ENCODE peak calls at places on chromosomes 13 and 19, in five cellular contexts. N is body of pancreas, O is fibroblast of lung, X is thoracic aorta, G is breast epithelium. L is an unnamed sample.

GRCh38 chr13:33918199-33918932 is 100.4 kb downstream of the RFC3 start:
- DNase-seq in N (peak; percentile 18), O (peak; percentile 87), X (no peak), G (no peak), L (no peak)

GRCh38 chr13:73138276-73138950 is 79.6 kb downstream of the KLF5 start:
- DNase-seq in N (peak; percentile 22), O (peak; percentile 62), X (no peak), G (no peak), L (no peak)

GRCh38 chr13:86193281-86193680 is 394.1 kb upstream of the SLITRK6 start:
- DNase-seq in N (no peak), O (peak; percentile 4), X (no peak), G (no peak), L (no peak)

GRCh38 chr19:17553256-17553655 is 2.2 kb upstream of the COLGALT1 start:
- DNase-seq in N (peak; percentile 57), O (peak; percentile 96), X (no peak), G (peak; percentile 52), L (peak; percentile 74)

GRCh38 chr13:101035119-101035620 is 360.6 kb upstream of the TMTC4 start:
- DNase-seq in N (no peak), O (no peak), X (no peak), G (no peak), L (no peak)

GRCh38 chr19:56193981-56194380 is 3.6 kb downstream of the ZSCAN5B start:
- DNase-seq in N (no peak), O (no peak), X (no peak), G (no peak), L (no peak)

GRCh38 chr19:892243-892996 is 567 bp downstream of the MED16 start:
- DNase-seq in N (no peak), O (no peak), X (no peak), G (no peak), L (no peak)

GRCh38 chr13:83716121-83716520 is 166.2 kb downstream of the SLITRK1 start:
- DNase-seq in N (no peak), O (no peak), X (no peak), G (no peak), L (no peak)

GRCh38 chr13:35614666-35615065 is 138.2 kb upstream of the MAB21L1 start:
- DNase-seq in N (no peak), O (no peak), X (no peak), G (no peak), L (no peak)

GRCh38 chr13:104310861-104311260 is 1244.6 kb upstream of the SLC10A2 start:
- DNase-seq in N (no peak), O (no peak), X (no peak), G (no peak), L (no peak)

GRCh38 chr19:41886761-41887710 is 4.1 kb downstream of the ARHGEF1 start:
- DNase-seq in N (peak; percentile 41), O (no peak), X (no peak), G (no peak), L (no peak)

GRCh38 chr19:30118760-30119159 is 176.7 kb downstream of the URI1 start:
- DNase-seq in N (no peak), O (no peak), X (no peak), G (no peak), L (no peak)

GRCh38 chr13:70905035-70905434 is 796.8 kb upstream of the KLHL1 start:
- DNase-seq in N (no peak), O (peak; percentile 55), X (no peak), G (no peak), L (no peak)

GRCh38 chr19:54665530-54665929 is 2.7 kb downstream of the LILRB4 start:
- DNase-seq in N (no peak), O (no peak), X (no peak), G (no peak), L (no peak)

GRCh38 chr19:4455742-4456565 is 1.6 kb downstream of the UBXN6 start:
- DNase-seq in N (peak; percentile 61), O (peak; percentile 78), X (no peak), G (no peak), L (peak; percentile 90)

GRCh38 chr13:36130542-36131214 is 504 bp downstream of the DCLK1 start:
- DNase-seq in N (no peak), O (no peak), X (no peak), G (no peak), L (no peak)

GRCh38 chr13:109481046-109481445 is 305.3 kb downstream of the IRS2 start:
- DNase-seq in N (no peak), O (peak; percentile 18), X (no peak), G (no peak), L (no peak)

GRCh38 chr19:12137541-12137940 is 2.6 kb downstream of the ZNF20 start:
- DNase-seq in N (no peak), O (no peak), X (no peak), G (no peak), L (no peak)

GRCh38 chr19:57850553-57851017 is 926 bp downstream of the ZNF587 start:
- DNase-seq in N (peak; percentile 25), O (peak; percentile 28), X (no peak), G (no peak), L (no peak)

GRCh38 chr13:33235078-33235477 is 50.5 kb downstream of the STARD13 start:
- DNase-seq in N (peak; percentile 44), O (peak; percentile 56), X (no peak), G (no peak), L (peak; percentile 41)

GRCh38 chr13:59680429-59681024 is 483.2 kb downstream of the DIAPH3 start:
- DNase-seq in N (no peak), O (peak; percentile 59), X (no peak), G (no peak), L (no peak)

GRCh38 chr19:4327252-4327876 is 11.3 kb downstream of the STAP2 start:
- DNase-seq in N (peak; percentile 48), O (peak; percentile 22), X (no peak), G (peak; percentile 50), L (no peak)

GRCh38 chr13:110797230-110797877 is 83.9 kb downstream of the ING1 start:
- DNase-seq in N (no peak), O (no peak), X (no peak), G (no peak), L (no peak)

GRCh38 chr19:5364674-5365073 is 24.1 kb upstream of the PTPRS start:
- DNase-seq in N (no peak), O (no peak), X (no peak), G (no peak), L (no peak)

GRCh38 chr19:281992-282391 is 9.2 kb downstream of the PLPP2 start:
- DNase-seq in N (no peak), O (no peak), X (no peak), G (no peak), L (no peak)

GRCh38 chr19:31962565-31962996 is 382.8 kb upstream of the ZNF507 start:
- DNase-seq in N (no peak), O (peak; percentile 92), X (no peak), G (no peak), L (no peak)

GRCh38 chr13:110239280-110240120 is 67.5 kb downstream of the COL4A1 start:
- DNase-seq in N (no peak), O (no peak), X (no peak), G (no peak), L (no peak)

GRCh38 chr19:54561840-54562239 is 11.8 kb upstream of the LILRA2 start:
- DNase-seq in N (no peak), O (no peak), X (no peak), G (no peak), L (no peak)

GRCh38 chr19:19535311-19536191 is 2.5 kb upstream of the CILP2 start:
- DNase-seq in N (no peak), O (no peak), X (no peak), G (no peak), L (no peak)

GRCh38 chr13:109868583-109869311 is 82.4 kb upstream of the IRS2 start:
- DNase-seq in N (no peak), O (peak; percentile 14), X (no peak), G (no peak), L (no peak)

GRCh38 chr19:6800991-6801396 is 28.5 kb downstream of the VAV1 start:
- DNase-seq in N (no peak), O (no peak), X (no peak), G (no peak), L (no peak)

GRCh38 chr13:72097568-72097967 is 230.6 kb upstream of the DACH1 start:
- DNase-seq in N (no peak), O (no peak), X (no peak), G (no peak), L (no peak)

GRCh38 chr19:51693819-51694218 is 689 bp downstream of the SPACA6 start:
- DNase-seq in N (no peak), O (no peak), X (no peak), G (no peak), L (no peak)
- H3K4me1 ChIP-seq in N (peaks cover 15% of the 10 kb centered on the region), O (peaks cover 5% of the 10 kb centered on the region), X (peaks cover 10% of the 10 kb centered on the region), G (peaks cover 18% of the 10 kb centered on the region), L (peaks cover 6% of the 10 kb centered on the region)

DNA sequence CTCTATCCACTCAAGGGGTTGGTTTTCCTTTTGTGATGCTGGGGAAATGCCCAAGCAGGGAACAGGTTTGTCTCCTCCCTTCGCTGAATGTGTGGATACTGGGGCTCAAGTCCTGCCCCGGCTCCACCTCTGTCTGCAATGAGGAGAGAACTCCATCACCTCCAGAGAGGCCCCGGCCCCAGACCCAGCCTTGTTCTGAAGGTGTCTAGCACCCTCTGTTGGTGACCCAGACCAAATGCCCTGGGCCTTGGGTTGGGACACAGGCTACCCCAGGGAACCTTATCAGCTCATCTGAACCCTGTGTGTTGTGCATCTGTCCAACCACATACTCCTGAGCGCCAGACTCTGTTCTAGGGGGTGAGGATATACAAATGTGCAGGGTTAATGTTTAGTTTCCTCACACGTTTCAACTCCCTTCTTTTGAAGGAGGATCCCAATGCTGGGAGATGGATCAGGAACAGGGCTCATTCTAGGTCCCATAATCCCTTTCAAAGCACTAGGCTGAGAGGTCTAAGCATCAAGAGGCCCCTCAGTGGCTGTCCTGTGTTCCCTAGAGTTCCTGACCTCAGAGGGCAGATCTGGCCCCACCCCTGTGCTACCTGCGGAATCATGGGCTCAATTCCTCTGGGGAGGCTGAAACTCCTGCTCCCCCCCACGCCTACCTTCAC is 112.5 kb upstream of the SLC7A1 start:
- DNase-seq in N (peak; percentile 53), O (peak; percentile 34), X (no peak), G (no peak), L (no peak)
- TF ChIP-seq CTCF in N (peak; percentile 66), O (peak; percentile 65), X (peak; percentile 28), G (no peak), L (no peak)

DNA sequence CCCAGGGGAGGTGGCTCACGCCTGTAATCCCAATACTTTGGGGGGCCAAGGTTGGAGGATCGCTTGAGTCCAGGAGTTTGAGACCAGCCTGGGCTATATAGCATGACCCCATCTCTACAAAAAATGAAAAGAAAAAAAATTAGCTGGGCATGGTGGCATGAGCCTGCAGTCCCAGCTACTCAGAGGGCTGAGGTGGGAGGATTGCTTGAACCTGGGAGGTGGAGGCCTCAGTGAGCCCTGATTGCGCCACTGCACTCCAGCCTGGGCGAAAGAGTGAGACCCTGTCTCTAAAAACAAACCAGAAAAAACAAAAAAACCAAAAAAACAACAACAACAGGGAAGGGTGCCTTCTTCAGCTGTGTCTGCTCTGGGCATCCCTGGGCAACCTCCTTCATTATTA is 499 bp upstream of the MYO1F start:
- DNase-seq in N (no peak), O (no peak), X (no peak), G (no peak), L (no peak)
- H3K4me3 ChIP-seq in N (no peak overlapping the region), O (no peak overlapping the region), X (peak overlapping the region; percentile 62), G (no peak overlapping the region), L (no peak overlapping the region)

DNA sequence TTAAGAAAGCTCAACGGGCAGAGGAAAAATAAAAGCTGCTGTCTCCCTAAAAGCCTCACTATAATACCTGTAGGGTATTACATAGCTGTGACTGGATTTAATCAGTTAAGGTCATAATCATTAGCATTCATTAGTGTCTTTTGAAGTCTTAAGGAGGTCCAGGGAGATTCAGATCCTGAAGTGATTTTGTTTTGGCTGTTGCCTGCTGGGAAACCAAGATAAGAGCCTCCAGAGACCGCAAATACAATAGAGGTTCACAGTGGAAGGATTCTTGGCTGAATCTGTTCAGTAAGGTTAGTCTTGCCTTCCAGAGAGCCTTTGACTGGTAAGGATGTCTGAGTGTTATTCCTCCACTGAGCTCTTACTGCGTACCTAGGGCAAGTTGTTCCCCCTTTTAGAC is 54.0 kb upstream of the TNFRSF19 start:
- DNase-seq in N (no peak), O (no peak), X (no peak), G (no peak), L (no peak)
- H3K4me1 ChIP-seq in N (no peaks in the 10 kb centered on the region), O (peaks cover 3% of the 10 kb centered on the region), X (no peaks in the 10 kb centered on the region), G (no peaks in the 10 kb centered on the region), L (peaks cover 49% of the 10 kb centered on the region)